ENCODE peak calls at places on chromosomes 4 and X, in nine cellular contexts. B is OCI-LY7, D is RPMI7951, M is MCF 10A, Z is MM.1S, E is GDM1, A is substantia nigra, S is T-helper 1 cell, C is neural crest cell. O is an unnamed sample.

GRCh38 chr4:53022162-53023100 is 160.3 kb downstream of the RASL11B start:
- DNase-seq in Z (no peak), M (no peak), A (no peak), C (no peak), E (no peak), D (no peak), B (no peak), S (no peak), O (no peak)

GRCh38 chrX:82141942-82142341 is 940.0 kb downstream of the SH3BGRL start:
- DNase-seq in Z (peak), B (no peak), C (no peak), D (peak), M (no peak), E (no peak), S (peak), A (no peak), O (no peak)

GRCh38 chr4:88033309-88033708 is 25.9 kb downstream of the PKD2 start:
- DNase-seq in C (peak), A (no peak), E (peak), D (peak), S (peak), M (peak), B (peak), Z (peak), O (peak)

GRCh38 chr4:6115342-6115741 is 85.0 kb downstream of the JAKMIP1 start:
- DNase-seq in Z (no peak), B (no peak), M (no peak), S (no peak), C (no peak), A (no peak), E (no peak), D (no peak), O (no peak)

GRCh38 chr4:129378346-129378745 is 282.4 kb downstream of the C4orf33 start:
- DNase-seq in M (no peak), A (no peak), B (no peak), D (no peak), C (no peak), S (no peak), E (no peak), Z (no peak), O (no peak)

GRCh38 chr4:44425614-44426208 is 22.9 kb downstream of the KCTD8 start:
- DNase-seq in E (no peak), M (peak), D (no peak), C (peak), Z (no peak), A (peak), B (no peak), S (no peak), O (no peak)

GRCh38 chrX:120485562-120486520 is 16.7 kb upstream of the LAMP2 start:
- DNase-seq in D (peak), B (peak), Z (peak), M (peak), A (peak), E (peak), S (peak), C (peak), O (peak)

GRCh38 chr4:184437988-184438774 is 36.2 kb downstream of the IRF2 start:
- DNase-seq in E (peak), M (no peak), C (no peak), S (no peak), D (no peak), Z (no peak), A (no peak), B (peak), O (no peak)

GRCh38 chr4:169869487-169869886 is 111.7 kb upstream of the HPF1 start:
- DNase-seq in D (no peak), B (no peak), A (no peak), Z (no peak), C (no peak), E (no peak), S (no peak), M (no peak), O (no peak)

GRCh38 chr4:7187297-7187592 is 5.1 kb upstream of the SORCS2 start:
- DNase-seq in Z (no peak), A (no peak), S (no peak), E (no peak), M (no peak), B (no peak), D (no peak), C (no peak), O (no peak)

GRCh38 chr4:70996014-70996353 is 2.5 kb downstream of the DCK start:
- DNase-seq in E (no peak), A (no peak), S (no peak), D (no peak), Z (no peak), B (peak), M (no peak), C (no peak), O (no peak)

GRCh38 chrX:19063030-19063429 is 59.2 kb downstream of the ADGRG2 start:
- DNase-seq in D (no peak), S (no peak), M (peak), B (no peak), Z (no peak), A (no peak), C (no peak), E (no peak), O (no peak)

GRCh38 chr4:6032249-6033244 is 14.3 kb upstream of the C4orf50 start:
- DNase-seq in D (peak), Z (peak), C (no peak), M (peak), E (no peak), B (no peak), A (peak), S (no peak), O (no peak)

GRCh38 chr4:106021737-106022410 is 126.6 kb downstream of the NPNT start:
- DNase-seq in B (no peak), S (no peak), C (no peak), M (no peak), Z (no peak), E (no peak), D (peak), A (no peak), O (no peak)

GRCh38 chr4:89254847-89255246 is 52.8 kb downstream of the GPRIN3 start:
- DNase-seq in B (peak), E (peak), Z (peak), S (peak), C (peak), M (peak), A (no peak), D (peak), O (peak)

GRCh38 chr4:38190717-38191178 is 230.6 kb downstream of the PTTG2 start:
- DNase-seq in B (no peak), A (peak), Z (no peak), E (no peak), C (peak), S (no peak), M (peak), D (peak), O (no peak)

GRCh38 chrX:97563531-97564133 is 679.9 kb downstream of the RPA4 start:
- DNase-seq in E (peak), Z (peak), D (peak), B (peak), A (peak), M (no peak), C (no peak), S (peak), O (peak)

GRCh38 chr4:174707897-174708296 is 121.2 kb downstream of the GLRA3 start:
- DNase-seq in M (no peak), A (no peak), Z (no peak), C (no peak), D (no peak), S (no peak), E (no peak), B (no peak), O (no peak)

GRCh38 chrX:154466907-154467306 is 8.8 kb downstream of the PLXNA3 start:
- DNase-seq in D (no peak), Z (no peak), S (no peak), C (no peak), M (no peak), A (no peak), B (no peak), E (no peak), O (no peak)

GRCh38 chrX:153762636-153763173 is 1.3 kb upstream of the PLXNB3 start:
- DNase-seq in C (no peak), M (no peak), B (no peak), D (no peak), S (no peak), E (no peak), A (no peak), Z (no peak), O (no peak)

GRCh38 chrX:25191403-25191802 is 175.6 kb upstream of the ARX start:
- DNase-seq in Z (no peak), E (no peak), D (no peak), M (peak), C (no peak), A (no peak), B (no peak), S (no peak), O (no peak)

GRCh38 chr4:103397527-103397926 is 199.4 kb upstream of the CENPE start:
- DNase-seq in A (no peak), D (no peak), Z (no peak), E (no peak), C (no peak), B (no peak), M (no peak), S (no peak), O (no peak)

GRCh38 chrX:16528620-16529019 is 121.3 kb upstream of the S100G start:
- DNase-seq in B (no peak), Z (no peak), E (no peak), A (no peak), M (no peak), S (peak), D (no peak), C (no peak), O (no peak)

GRCh38 chr4:80448056-80448455 is 112.5 kb downstream of the CFAP299 start:
- DNase-seq in B (no peak), E (no peak), A (no peak), Z (no peak), S (no peak), D (no peak), M (no peak), C (no peak), O (no peak)

GRCh38 chr4:6440506-6441201 is 31.8 kb downstream of the PPP2R2C start:
- DNase-seq in C (no peak), D (no peak), S (no peak), Z (no peak), E (no peak), B (no peak), M (no peak), A (no peak), O (no peak)

GRCh38 chr4:159390648-159391047 is 287.8 kb downstream of the RAPGEF2 start:
- DNase-seq in S (no peak), M (peak), Z (no peak), A (no peak), B (no peak), C (no peak), E (peak), D (peak), O (no peak)

GRCh38 chr4:38491854-38492478 is 172.0 kb upstream of the KLF3 start:
- DNase-seq in A (no peak), C (no peak), E (no peak), D (no peak), S (no peak), B (no peak), M (no peak), Z (no peak), O (no peak)

GRCh38 chr4:48483777-48484493 is 792 bp downstream of the SLC10A4 start:
- DNase-seq in C (no peak), A (no peak), B (no peak), M (no peak), S (no peak), E (no peak), D (no peak), Z (no peak), O (no peak)

GRCh38 chr4:71027611-71028010 is 34.2 kb downstream of the DCK start:
- DNase-seq in D (no peak), B (no peak), C (no peak), Z (no peak), M (no peak), S (no peak), A (no peak), E (no peak), O (no peak)

GRCh38 chr4:32135642-32136041 is 1415.5 kb downstream of the PCDH7 start:
- DNase-seq in E (no peak), B (no peak), Z (no peak), D (no peak), A (no peak), M (peak), C (no peak), S (no peak), O (no peak)

GRCh38 chr4:170374770-170375169 is 285.0 kb upstream of the AADAT start:
- DNase-seq in C (no peak), A (no peak), E (peak), Z (peak), M (peak), S (no peak), B (peak), D (no peak), O (peak)

GRCh38 chrX:71532078-71532752 is 689 bp upstream of the OGT start:
- DNase-seq in A (no peak), D (peak), M (peak), B (peak), E (peak), Z (peak), S (peak), C (no peak), O (peak)

GRCh38 chr4:113052379-113052951 is 3.0 kb downstream of the ANK2 start:
- DNase-seq in S (no peak), D (peak), A (no peak), Z (no peak), E (no peak), C (no peak), M (peak), B (no peak), O (peak)

O was measured in GM12865.